ENCODE peak calls at places on chromosome X, in seven cellular contexts. U is ovary, K is A673, V is fibroblast of the aortic adventitia, D is tibial artery, S is dorsolateral prefrontal cortex, W is heart left ventricle. N is an unnamed sample.

GRCh38 chrX:106415276-106415895 is 196.4 kb upstream of the RADX start:
- DNase-seq in W (no peak), U (no peak), D (no peak), V (peak), S (no peak), K (peak), N (no peak)

GRCh38 chrX:40096395-40097091 is 1.2 kb downstream of the BCOR start:
- DNase-seq in W (peak), S (no peak), U (peak), K (no peak), V (peak), D (no peak), N (peak)

GRCh38 chrX:38862100-38862499 is 60.8 kb downstream of the MID1IP1 start:
- DNase-seq in U (no peak), V (no peak), S (no peak), D (no peak), K (no peak), W (no peak), N (no peak)

GRCh38 chrX:37986893-37987292 is 19.5 kb upstream of the SYTL5 start:
- DNase-seq in U (no peak), V (peak), W (no peak), K (no peak), S (no peak), D (no peak), N (no peak)

GRCh38 chrX:27254663-27255062 is 208.5 kb downstream of the PPP4R3C start:
- DNase-seq in S (no peak), V (no peak), W (no peak), D (no peak), U (no peak), K (no peak), N (no peak)

GRCh38 chrX:16671005-16671404 is 21.0 kb downstream of the S100G start:
- DNase-seq in D (no peak), W (no peak), K (peak), V (peak), S (no peak), U (no peak), N (no peak)

GRCh38 chrX:84363674-84364073 is 138.6 kb downstream of the HDX start:
- DNase-seq in K (no peak), W (no peak), S (no peak), U (no peak), D (no peak), V (no peak), N (no peak)

GRCh38 chrX:39855748-39856129 is 242.0 kb downstream of the BCOR start:
- DNase-seq in K (peak), V (peak), W (no peak), D (no peak), U (no peak), S (no peak), N (no peak)

GRCh38 chrX:619812-620493 is 10.6 kb upstream of the SHOX start:
- DNase-seq in K (no peak), S (no peak), V (no peak), U (no peak), D (no peak), W (no peak), N (no peak)

GRCh38 chrX:76850851-76851250 is 423.3 kb downstream of the MAGEE1 start:
- DNase-seq in K (no peak), S (no peak), W (no peak), D (no peak), V (peak), U (no peak), N (no peak)

GRCh38 chrX:139738581-139738980 is 30.6 kb upstream of the MCF2 start:
- DNase-seq in D (no peak), V (peak), W (no peak), S (no peak), U (no peak), K (peak), N (no peak)

GRCh38 chrX:147962476-147962875 is 18.7 kb upstream of the FMR1NB start:
- DNase-seq in V (no peak), K (no peak), S (no peak), W (no peak), U (no peak), D (no peak), N (no peak)

GRCh38 chrX:148417934-148418333 is 82.5 kb upstream of the AFF2 start:
- DNase-seq in D (no peak), W (no peak), K (no peak), U (no peak), S (no peak), V (peak), N (no peak)

GRCh38 chrX:121802881-121803412 is 755.5 kb downstream of the GLUD2 start:
- DNase-seq in K (no peak), S (no peak), U (no peak), D (no peak), V (no peak), W (no peak), N (no peak)

GRCh38 chrX:2769615-2770014 is 17.8 kb downstream of the XG start:
- DNase-seq in K (no peak), D (no peak), V (no peak), S (no peak), U (no peak), W (no peak), N (no peak)

GRCh38 chrX:95071052-95071451 is 1397.0 kb downstream of the FAM133A start:
- DNase-seq in V (peak), K (no peak), S (no peak), U (no peak), W (no peak), D (no peak), N (no peak)

GRCh38 chrX:107449490-107450175 is at the start of gene FRMPD3:
- DNase-seq in K (no peak), D (no peak), U (peak), V (no peak), S (no peak), W (no peak), N (no peak)

GRCh38 chrX:56503941-56504673 is 59.3 kb upstream of the UBQLN2 start:
- DNase-seq in V (no peak), K (no peak), D (no peak), W (no peak), S (no peak), U (no peak), N (no peak)

GRCh38 chrX:40109288-40110008 is 11.7 kb upstream of the BCOR start:
- DNase-seq in U (peak), S (no peak), D (no peak), K (peak), W (peak), V (peak), N (peak)

GRCh38 chrX:109281478-109282275 is 200.2 kb downstream of the GUCY2F start:
- DNase-seq in V (peak), U (no peak), D (no peak), S (no peak), K (peak), W (no peak), N (no peak)

GRCh38 chrX:71958281-71958675 is 47.6 kb downstream of the NHSL2 start:
- DNase-seq in W (no peak), K (no peak), V (no peak), S (no peak), U (no peak), D (no peak), N (no peak)

GRCh38 chrX:97685753-97686152 is 802.0 kb downstream of the RPA4 start:
- DNase-seq in W (no peak), D (no peak), K (peak), V (peak), S (no peak), U (no peak), N (no peak)

GRCh38 chrX:11446951-11447350 is 153.7 kb downstream of the AMELX start:
- DNase-seq in D (no peak), V (peak), K (no peak), W (no peak), U (no peak), S (no peak), N (no peak)

GRCh38 chrX:13085533-13085932 is 41.1 kb upstream of the FAM9C start:
- DNase-seq in D (no peak), S (no peak), V (no peak), U (no peak), K (no peak), W (no peak), N (no peak)

GRCh38 chrX:2391869-2392606 is 108.7 kb downstream of the DHRSX start:
- DNase-seq in K (peak), V (peak), W (no peak), U (no peak), S (no peak), D (no peak), N (no peak)

GRCh38 chrX:101410461-101410860 is 2.4 kb downstream of the HNRNPH2 start:
- DNase-seq in D (no peak), S (no peak), U (no peak), V (no peak), W (no peak), K (no peak), N (no peak)
- H3K4me3 ChIP-seq in D (no peak), S (peak), U (no peak), V (peak), W (peak), K (peak), N (peak)

GRCh38 chrX:119272882-119273806 is 37.1 kb downstream of the PGRMC1 start:
- DNase-seq in V (peak), D (no peak), W (peak), U (peak), S (no peak), K (no peak), N (peak)
- H3K4me3 ChIP-seq in V (no peak), D (no peak), W (peak), U (no peak), S (no peak), K (no peak), N (peak)

DNA sequence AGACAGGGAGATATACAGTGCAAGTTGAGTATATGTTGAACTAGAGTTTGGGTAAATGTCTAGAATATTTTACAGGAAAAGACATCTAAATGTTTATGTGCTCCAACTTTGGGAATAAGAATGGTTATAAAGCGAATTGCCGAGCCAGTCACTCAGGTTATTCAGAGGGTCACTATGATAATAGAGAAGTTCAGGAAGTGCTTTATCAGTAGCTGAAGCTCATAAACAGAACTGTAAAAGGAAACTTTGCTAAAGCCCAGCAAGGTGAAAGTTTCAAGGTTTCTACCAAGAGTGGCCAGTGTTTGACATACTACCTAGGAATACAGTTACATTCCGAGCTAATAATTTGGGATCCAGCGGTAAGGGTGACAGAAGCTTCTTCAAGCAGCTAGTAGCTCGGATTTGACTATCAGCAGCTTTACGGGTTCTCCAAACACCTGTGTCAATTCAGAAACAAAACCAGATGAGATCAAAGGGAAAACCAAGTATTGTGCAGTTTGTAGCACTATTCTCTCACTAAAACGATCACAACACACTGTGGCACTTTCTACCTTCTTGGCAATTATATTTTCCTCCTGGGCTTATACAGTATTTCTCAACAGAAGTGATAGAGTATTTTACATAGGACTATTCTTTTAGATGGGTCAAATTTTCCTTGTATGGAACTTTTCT is 17.2 kb upstream of the BCLAF3 start:
- DNase-seq in U (no peak), D (no peak), K (no peak), V (no peak), S (no peak), W (no peak), N (no peak)
- H3K4me3 ChIP-seq in U (no peak), D (no peak), K (no peak), V (no peak), S (no peak), W (no peak), N (no peak)

GRCh38 chrX:48919360-48919821 is 567 bp upstream of the PIM2 start:
- DNase-seq in S (no peak), D (no peak), V (no peak), K (no peak), W (no peak), U (no peak), N (no peak)
- H3K4me3 ChIP-seq in S (peak), D (peak), V (no peak), K (peak), W (peak), U (peak), N (peak)

DNA sequence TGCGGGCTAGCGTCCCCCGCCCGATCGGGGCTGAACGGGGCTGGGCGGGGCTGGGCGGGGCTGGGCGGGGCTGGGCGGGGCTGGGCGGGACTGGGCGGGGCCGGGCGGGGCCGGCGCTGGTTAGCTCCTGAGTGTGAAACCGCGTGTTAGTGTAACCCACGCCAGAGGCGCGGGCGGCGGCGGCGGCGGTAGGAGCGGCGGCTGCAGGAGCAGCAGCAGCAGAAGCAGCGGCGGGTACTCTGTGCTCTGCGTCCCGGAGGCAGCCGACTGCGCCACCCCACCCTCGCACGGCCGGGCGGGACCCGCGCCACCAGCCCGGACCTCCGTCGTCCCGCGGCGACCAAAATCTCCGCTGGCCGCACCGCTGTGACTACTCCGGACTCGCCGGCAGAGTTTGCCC is 128.1 kb downstream of the LAS1L start:
- DNase-seq in W (no peak), K (peak), U (no peak), V (no peak), D (no peak), S (no peak), N (no peak)
- H3K4me3 ChIP-seq in W (peak), K (no peak), U (no peak), V (no peak), D (peak), S (no peak), N (peak)

DNA sequence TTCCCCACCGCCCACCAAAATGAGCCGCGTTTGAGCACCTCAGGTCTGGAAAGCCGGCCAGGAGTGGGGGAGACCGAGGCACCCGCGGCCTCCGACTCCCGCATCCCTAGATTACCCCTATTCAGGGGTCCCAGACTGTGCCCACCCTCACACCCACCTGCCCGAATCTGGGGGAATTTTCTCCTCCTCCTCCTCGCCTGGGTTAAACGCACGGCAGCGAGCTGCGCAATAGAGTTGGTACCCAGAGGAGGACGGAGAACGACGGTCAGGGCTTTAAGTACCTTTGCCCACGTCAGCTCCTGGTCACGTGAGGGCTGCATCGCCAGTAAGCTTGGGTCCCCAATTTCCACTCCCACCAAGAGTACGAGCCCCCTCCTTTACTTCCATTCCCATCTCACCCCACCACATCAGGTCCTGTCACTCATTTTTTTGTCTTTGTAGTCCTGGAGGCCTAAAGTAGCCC is at the start of gene ARMCX2:
- DNase-seq in S (peak), W (peak), V (peak), U (peak), K (peak), D (peak), N (peak)
- H3K4me3 ChIP-seq in S (peak), W (peak), V (peak), U (peak), K (peak), D (peak), N (peak)